ENCODE peak calls at places on chromosomes 7 and 10, in seven cellular contexts. One of them, this sample, is unnamed.

GRCh38 chr7:45455662-45456061 is 118.5 kb upstream of the ADCY1 start:
- DNase-seq in endothelial cell of umbilical vein: no peak
- DNase-seq in kidney epithelial cell: no peak
- DNase-seq in cardiac muscle cell: no peak
- DNase-seq in heart right ventricle: no peak
- DNase-seq in OCI-LY7: no peak
- DNase-seq in fibroblast of lung: no peak
- DNase-seq in this sample: no peak

GRCh38 chr7:127207806-127208205 is 44.9 kb downstream of the GRM8 start:
- DNase-seq in heart right ventricle: no peak
- DNase-seq in cardiac muscle cell: no peak
- DNase-seq in OCI-LY7: no peak
- DNase-seq in endothelial cell of umbilical vein: no peak
- DNase-seq in fibroblast of lung: no peak
- DNase-seq in kidney epithelial cell: no peak
- DNase-seq in this sample: no peak

GRCh38 chr10:13346912-13347234 is 1.2 kb downstream of the SEPHS1 start:
- DNase-seq in OCI-LY7: no peak
- DNase-seq in fibroblast of lung: no peak
- DNase-seq in heart right ventricle: no peak
- DNase-seq in cardiac muscle cell: peak; percentile 2
- DNase-seq in endothelial cell of umbilical vein: peak; percentile 39
- DNase-seq in kidney epithelial cell: no peak
- DNase-seq in this sample: no peak

GRCh38 chr10:16919076-16919972 is 102.1 kb upstream of the RSU1 start:
- DNase-seq in kidney epithelial cell: no peak
- DNase-seq in OCI-LY7: no peak
- DNase-seq in fibroblast of lung: peak; percentile 15
- DNase-seq in endothelial cell of umbilical vein: peak; percentile 41
- DNase-seq in cardiac muscle cell: peak; percentile 11
- DNase-seq in heart right ventricle: no peak
- DNase-seq in this sample: no peak

GRCh38 chr10:109047856-109048255 is 875.5 kb downstream of the XPNPEP1 start:
- DNase-seq in OCI-LY7: no peak
- DNase-seq in endothelial cell of umbilical vein: no peak
- DNase-seq in heart right ventricle: no peak
- DNase-seq in kidney epithelial cell: no peak
- DNase-seq in cardiac muscle cell: no peak
- DNase-seq in fibroblast of lung: no peak
- DNase-seq in this sample: no peak

GRCh38 chr7:99098824-99099498 is 44.9 kb downstream of the SMURF1 start:
- DNase-seq in OCI-LY7: no peak
- DNase-seq in heart right ventricle: no peak
- DNase-seq in cardiac muscle cell: peak; percentile 64
- DNase-seq in fibroblast of lung: peak; percentile 58
- DNase-seq in endothelial cell of umbilical vein: no peak
- DNase-seq in kidney epithelial cell: no peak
- DNase-seq in this sample: no peak

GRCh38 chr10:43091846-43092245 is 15.0 kb downstream of the RET start:
- DNase-seq in cardiac muscle cell: no peak
- DNase-seq in endothelial cell of umbilical vein: no peak
- DNase-seq in OCI-LY7: no peak
- DNase-seq in kidney epithelial cell: no peak
- DNase-seq in heart right ventricle: no peak
- DNase-seq in fibroblast of lung: no peak
- DNase-seq in this sample: no peak

GRCh38 chr7:157876469-157877285 is 539.9 kb downstream of the DNAJB6 start:
- DNase-seq in kidney epithelial cell: no peak
- DNase-seq in endothelial cell of umbilical vein: no peak
- DNase-seq in cardiac muscle cell: no peak
- DNase-seq in OCI-LY7: no peak
- DNase-seq in fibroblast of lung: no peak
- DNase-seq in heart right ventricle: no peak
- DNase-seq in this sample: no peak

GRCh38 chr7:7761340-7761973 is 43.0 kb upstream of the RPA3 start:
- DNase-seq in fibroblast of lung: peak; percentile 83
- DNase-seq in heart right ventricle: no peak
- DNase-seq in cardiac muscle cell: peak; percentile 63
- DNase-seq in OCI-LY7: peak; percentile 68
- DNase-seq in endothelial cell of umbilical vein: peak; percentile 58
- DNase-seq in kidney epithelial cell: no peak
- DNase-seq in this sample: peak; percentile 78

GRCh38 chr7:5177060-5177459 is 13.0 kb upstream of the WIPI2 start:
- DNase-seq in OCI-LY7: no peak
- DNase-seq in endothelial cell of umbilical vein: peak; percentile 42
- DNase-seq in kidney epithelial cell: no peak
- DNase-seq in heart right ventricle: peak; percentile 73
- DNase-seq in fibroblast of lung: peak; percentile 89
- DNase-seq in cardiac muscle cell: peak; percentile 92
- DNase-seq in this sample: peak; percentile 51

GRCh38 chr10:31700222-31700621 is 228.4 kb downstream of the ARHGAP12 start:
- DNase-seq in cardiac muscle cell: peak; percentile 33
- DNase-seq in heart right ventricle: no peak
- DNase-seq in OCI-LY7: no peak
- DNase-seq in endothelial cell of umbilical vein: peak; percentile 98
- DNase-seq in kidney epithelial cell: no peak
- DNase-seq in fibroblast of lung: peak; percentile 58
- DNase-seq in this sample: no peak

GRCh38 chr7:74334026-74334425 is 44.8 kb downstream of the CLIP2 start:
- DNase-seq in cardiac muscle cell: peak; percentile 68
- DNase-seq in heart right ventricle: peak; percentile 37
- DNase-seq in kidney epithelial cell: no peak
- DNase-seq in OCI-LY7: no peak
- DNase-seq in endothelial cell of umbilical vein: no peak
- DNase-seq in fibroblast of lung: no peak
- DNase-seq in this sample: peak; percentile 41

DNA sequence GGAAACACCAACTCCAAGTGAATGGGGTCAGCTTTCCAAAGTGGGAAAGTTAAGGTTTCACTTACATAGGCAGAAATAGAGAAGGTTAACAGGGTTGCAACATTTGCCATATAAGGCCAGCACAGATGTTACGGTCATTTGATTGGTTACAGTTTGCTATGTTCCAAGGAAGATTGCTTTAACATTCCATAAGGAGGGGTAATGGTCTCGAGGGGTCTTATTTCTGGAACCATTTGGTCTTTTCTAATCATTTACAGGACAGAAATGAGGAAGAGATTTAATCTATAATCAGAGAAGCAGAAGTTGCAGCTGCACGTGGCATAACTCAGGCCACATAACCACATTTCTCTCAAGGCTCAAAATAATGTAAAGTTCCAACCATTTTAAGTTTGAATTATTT is 679.3 kb upstream of the C7orf33 start:
- DNase-seq in endothelial cell of umbilical vein: no peak
- DNase-seq in heart right ventricle: no peak
- DNase-seq in OCI-LY7: no peak
- DNase-seq in cardiac muscle cell: peak; percentile 1
- DNase-seq in kidney epithelial cell: no peak
- DNase-seq in fibroblast of lung: no peak
- DNase-seq in this sample: no peak
- H3K4me3 ChIP-seq in endothelial cell of umbilical vein: no peak overlapping the region
- H3K4me3 ChIP-seq in heart right ventricle: no peak overlapping the region
- H3K4me3 ChIP-seq in OCI-LY7: no peak overlapping the region
- H3K4me3 ChIP-seq in cardiac muscle cell: no peak overlapping the region
- H3K4me3 ChIP-seq in kidney epithelial cell: no peak overlapping the region
- H3K4me3 ChIP-seq in fibroblast of lung: no peak overlapping the region
- H3K4me3 ChIP-seq in this sample: no peak overlapping the region

GRCh38 chr7:100191775-100192174 is 14.1 kb downstream of the STAG3 start:
- DNase-seq in fibroblast of lung: peak; percentile 34
- DNase-seq in endothelial cell of umbilical vein: no peak
- DNase-seq in cardiac muscle cell: peak; percentile 67
- DNase-seq in kidney epithelial cell: no peak
- DNase-seq in heart right ventricle: no peak
- DNase-seq in OCI-LY7: peak; percentile 59
- DNase-seq in this sample: peak; percentile 36

GRCh38 chr7:100195222-100195621 is 17.5 kb downstream of the STAG3 start:
- DNase-seq in fibroblast of lung: no peak
- DNase-seq in heart right ventricle: no peak
- DNase-seq in cardiac muscle cell: no peak
- DNase-seq in endothelial cell of umbilical vein: no peak
- DNase-seq in kidney epithelial cell: no peak
- DNase-seq in OCI-LY7: peak; percentile 54
- DNase-seq in this sample: no peak

GRCh38 chr7:100192951-100193350 is 15.2 kb downstream of the STAG3 start:
- DNase-seq in cardiac muscle cell: no peak
- DNase-seq in OCI-LY7: peak; percentile 71
- DNase-seq in kidney epithelial cell: no peak
- DNase-seq in fibroblast of lung: no peak
- DNase-seq in endothelial cell of umbilical vein: no peak
- DNase-seq in heart right ventricle: no peak
- DNase-seq in this sample: no peak

GRCh38 chr7:100189061-100189460 is 11.3 kb downstream of the STAG3 start:
- DNase-seq in OCI-LY7: peak; percentile 61
- DNase-seq in fibroblast of lung: no peak
- DNase-seq in cardiac muscle cell: no peak
- DNase-seq in kidney epithelial cell: no peak
- DNase-seq in heart right ventricle: no peak
- DNase-seq in endothelial cell of umbilical vein: no peak
- DNase-seq in this sample: no peak

DNA sequence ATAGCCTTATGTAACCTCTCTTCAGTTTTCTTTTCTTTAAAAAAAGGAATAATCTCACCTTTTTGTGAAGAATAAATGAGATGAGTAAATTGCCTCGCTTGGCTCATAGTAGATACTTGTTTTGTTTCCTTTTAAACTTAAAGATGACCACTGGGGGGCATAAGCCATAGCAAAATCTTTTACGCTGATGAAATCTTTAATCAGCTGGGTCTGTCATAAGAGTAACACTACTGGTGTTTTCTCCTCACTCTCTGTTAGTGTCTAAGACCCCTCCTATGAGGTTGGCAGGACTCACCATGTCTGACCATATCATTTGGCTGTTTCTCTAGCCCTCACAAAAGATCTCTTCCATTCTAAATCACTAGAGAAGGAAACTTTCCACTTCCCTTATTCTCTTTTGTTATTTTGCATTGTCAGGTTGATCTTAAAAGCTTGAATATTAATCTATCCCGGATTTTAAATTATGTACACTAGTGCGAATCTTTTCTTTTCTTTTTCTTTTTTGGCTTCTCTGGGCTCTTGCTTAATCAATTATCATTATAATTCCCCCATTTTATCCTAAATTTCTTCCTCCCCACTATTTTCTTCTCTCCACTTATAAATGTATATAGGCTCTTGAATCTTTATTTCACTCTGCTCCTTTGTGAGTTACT is 12.5 kb downstream of the STAG3 start:
- DNase-seq in kidney epithelial cell: no peak
- DNase-seq in OCI-LY7: peak; percentile 90
- DNase-seq in cardiac muscle cell: peak; percentile 65
- DNase-seq in heart right ventricle: no peak
- DNase-seq in endothelial cell of umbilical vein: no peak
- DNase-seq in fibroblast of lung: peak; percentile 73
- DNase-seq in this sample: peak; percentile 58
- TF ChIP-seq CTCF in kidney epithelial cell: no peak
- TF ChIP-seq CTCF in OCI-LY7: peak; percentile 84
- TF ChIP-seq CTCF in cardiac muscle cell: peak; percentile 49
- TF ChIP-seq CTCF in heart right ventricle: peak; percentile 16
- TF ChIP-seq CTCF in endothelial cell of umbilical vein: peak; percentile 14
- TF ChIP-seq CTCF in fibroblast of lung: peak; percentile 25
- TF ChIP-seq CTCF in this sample: peak; percentile 41

DNA sequence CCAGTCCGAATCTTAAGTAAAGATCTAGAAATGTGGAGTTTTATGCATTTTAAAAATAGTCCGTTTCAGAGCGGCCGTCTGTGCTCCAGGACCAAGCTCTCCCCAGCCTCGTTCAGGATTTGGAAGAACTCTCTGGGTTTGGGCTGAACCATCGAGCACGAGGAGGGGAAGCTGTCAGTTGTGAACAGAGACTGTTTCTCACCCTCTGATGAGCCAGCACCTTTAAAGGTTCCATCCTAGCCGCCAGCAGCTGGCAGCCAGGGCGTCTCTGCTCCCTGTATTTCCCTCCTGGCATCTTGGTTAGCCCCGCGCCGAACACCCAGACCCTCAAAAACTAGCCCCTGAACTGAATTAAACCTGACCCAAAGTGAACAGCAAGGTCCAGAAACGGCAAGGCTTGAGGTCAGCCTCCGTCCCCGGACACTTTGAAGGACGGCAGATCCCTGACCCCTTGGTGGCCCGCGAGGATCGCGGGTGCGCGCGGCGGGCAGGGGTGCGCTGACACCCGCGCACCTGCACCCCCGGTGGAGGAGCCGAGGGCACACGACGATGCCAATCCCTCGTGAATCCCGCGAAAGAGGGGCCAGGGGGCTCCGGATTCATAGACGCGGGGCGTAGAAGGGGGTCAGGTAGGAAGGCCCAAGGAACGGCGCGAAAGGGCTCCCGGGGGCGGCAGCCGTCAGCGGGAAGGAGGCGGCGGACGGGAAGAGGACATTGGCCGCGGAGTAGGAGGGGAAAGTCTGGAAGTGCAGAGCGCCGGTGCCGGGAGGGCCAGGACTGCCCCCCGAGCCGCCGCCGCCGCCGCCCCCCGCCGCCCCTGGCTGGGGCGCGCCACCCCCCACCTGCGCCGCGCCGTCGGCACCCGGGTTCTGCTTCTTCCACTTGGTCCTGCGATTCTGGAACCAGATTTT is 2.8 kb downstream of the NKX1-2 start:
- DNase-seq in kidney epithelial cell: no peak
- DNase-seq in fibroblast of lung: no peak
- DNase-seq in heart right ventricle: no peak
- DNase-seq in endothelial cell of umbilical vein: no peak
- DNase-seq in cardiac muscle cell: no peak
- DNase-seq in OCI-LY7: no peak
- DNase-seq in this sample: no peak
- H3K4me3 ChIP-seq in kidney epithelial cell: no peak overlapping the region
- H3K4me3 ChIP-seq in fibroblast of lung: no peak overlapping the region
- H3K4me3 ChIP-seq in heart right ventricle: no peak overlapping the region
- H3K4me3 ChIP-seq in endothelial cell of umbilical vein: no peak overlapping the region
- H3K4me3 ChIP-seq in cardiac muscle cell: peak overlapping the region; percentile 38
- H3K4me3 ChIP-seq in OCI-LY7: no peak overlapping the region
- H3K4me3 ChIP-seq in this sample: no peak overlapping the region

GRCh38 chr7:133408212-133408611 is 155.3 kb downstream of the EXOC4 start:
- DNase-seq in cardiac muscle cell: no peak
- DNase-seq in heart right ventricle: no peak
- DNase-seq in kidney epithelial cell: no peak
- DNase-seq in endothelial cell of umbilical vein: no peak
- DNase-seq in OCI-LY7: no peak
- DNase-seq in fibroblast of lung: no peak
- DNase-seq in this sample: no peak

GRCh38 chr7:133409421-133409820 is 156.5 kb downstream of the EXOC4 start:
- DNase-seq in cardiac muscle cell: no peak
- DNase-seq in fibroblast of lung: no peak
- DNase-seq in endothelial cell of umbilical vein: no peak
- DNase-seq in kidney epithelial cell: no peak
- DNase-seq in heart right ventricle: no peak
- DNase-seq in OCI-LY7: no peak
- DNase-seq in this sample: no peak

GRCh38 chr7:133411402-133411801 is 158.5 kb downstream of the EXOC4 start:
- DNase-seq in fibroblast of lung: no peak
- DNase-seq in heart right ventricle: no peak
- DNase-seq in endothelial cell of umbilical vein: no peak
- DNase-seq in kidney epithelial cell: no peak
- DNase-seq in cardiac muscle cell: no peak
- DNase-seq in OCI-LY7: no peak
- DNase-seq in this sample: no peak

DNA sequence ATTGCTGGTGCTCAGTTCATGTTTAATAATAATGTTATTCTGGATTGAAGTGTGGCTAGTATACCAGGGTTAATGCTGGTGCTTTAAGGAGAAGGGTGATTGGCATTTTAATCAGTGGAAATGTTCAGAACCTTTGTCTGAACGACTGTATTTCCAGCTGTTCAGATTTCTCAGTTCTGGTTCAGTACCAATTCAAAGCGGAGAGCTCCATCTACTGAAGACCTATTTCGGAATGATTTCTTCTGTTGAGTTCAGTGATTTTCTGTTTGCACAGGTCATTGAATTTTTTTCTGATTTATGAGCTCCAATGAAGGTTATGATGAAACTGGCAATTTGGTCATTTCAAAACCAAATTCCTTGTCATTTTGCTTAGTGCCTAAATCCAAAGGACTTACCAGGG is 160.1 kb downstream of the EXOC4 start:
- DNase-seq in kidney epithelial cell: no peak
- DNase-seq in OCI-LY7: no peak
- DNase-seq in heart right ventricle: no peak
- DNase-seq in cardiac muscle cell: peak; percentile 21
- DNase-seq in fibroblast of lung: no peak
- DNase-seq in endothelial cell of umbilical vein: no peak
- DNase-seq in this sample: no peak
- TF ChIP-seq CTCF in kidney epithelial cell: no peak
- TF ChIP-seq CTCF in OCI-LY7: no peak
- TF ChIP-seq CTCF in heart right ventricle: no peak
- TF ChIP-seq CTCF in cardiac muscle cell: no peak
- TF ChIP-seq CTCF in fibroblast of lung: no peak
- TF ChIP-seq CTCF in endothelial cell of umbilical vein: no peak
- TF ChIP-seq CTCF in this sample: no peak